ENCODE peak calls at places on chromosomes 11 and 22, in six cellular contexts. V, Y, X, K, O and J are unnamed samples.

GRCh38 chr11:86663741-86664140 is 8.7 kb downstream of the ME3 start:
- DNase-seq in V (no peak), O (no peak), X (no peak), K (no peak), Y (no peak), J (no peak)

GRCh38 chr11:69320756-69321741 is 27.1 kb downstream of the MYEOV start:
- DNase-seq in X (peak), K (no peak), O (no peak), Y (no peak), V (peak), J (no peak)

GRCh38 chr11:59802639-59803176 is 7.9 kb downstream of the MRPL16 start:
- DNase-seq in O (peak), Y (peak), V (peak), K (peak), X (peak), J (peak)

GRCh38 chr11:2653930-2654739 is 45.7 kb downstream of the KCNQ1OT1 start:
- DNase-seq in V (no peak), K (no peak), O (no peak), X (no peak), Y (no peak), J (no peak)

GRCh38 chr11:113867843-113868503 is 7.4 kb downstream of the USP28 start:
- DNase-seq in O (no peak), V (no peak), X (no peak), K (no peak), Y (no peak), J (no peak)

GRCh38 chr11:12765428-12765827 is 91.2 kb downstream of the TEAD1 start:
- DNase-seq in X (no peak), V (no peak), Y (no peak), O (no peak), K (no peak), J (no peak)

GRCh38 chr11:69439127-69439526 is 42.3 kb upstream of the LINC01488 start:
- DNase-seq in V (no peak), K (no peak), X (no peak), O (no peak), Y (peak), J (no peak)

GRCh38 chr11:19730373-19730772 is 17.7 kb downstream of the NAV2 start:
- DNase-seq in X (peak), Y (no peak), K (no peak), V (no peak), O (no peak), J (no peak)

GRCh38 chr11:45348729-45349128 is 62.6 kb upstream of the SYT13 start:
- DNase-seq in V (no peak), K (no peak), X (no peak), Y (no peak), O (no peak), J (no peak)

GRCh38 chr11:72575533-72576170 is 98.6 kb downstream of the PDE2A start:
- DNase-seq in V (no peak), Y (no peak), K (no peak), X (no peak), O (no peak), J (no peak)

GRCh38 chr22:28027453-28028448 is 108.7 kb upstream of the PITPNB start:
- DNase-seq in Y (no peak), K (no peak), O (no peak), V (no peak), X (no peak), J (no peak)

GRCh38 chr11:83610996-83611395 is 324.8 kb upstream of the CCDC90B start:
- DNase-seq in X (peak), K (no peak), Y (no peak), V (peak), O (no peak), J (no peak)

GRCh38 chr11:35216962-35217667 is 78.1 kb downstream of the CD44 start:
- DNase-seq in K (peak), Y (no peak), X (peak), O (no peak), V (no peak), J (no peak)

GRCh38 chr11:65415499-65416340 is 6.9 kb upstream of the NEAT1 start:
- DNase-seq in Y (peak), K (no peak), X (peak), V (no peak), O (no peak), J (no peak)

GRCh38 chr11:73520358-73521061 is 77.4 kb downstream of the FAM168A start:
- DNase-seq in K (no peak), Y (no peak), O (no peak), X (no peak), V (no peak), J (no peak)

GRCh38 chr11:1639102-1639620 is 9.6 kb downstream of the KRTAP5-5 start:
- DNase-seq in K (no peak), Y (no peak), O (no peak), V (no peak), X (no peak), J (no peak)

GRCh38 chr22:50600541-50600940 is at the start of gene MAPK8IP2:
- DNase-seq in K (no peak), Y (peak), X (no peak), V (no peak), O (no peak), J (no peak)

GRCh38 chr11:16791494-16791961 is 53.1 kb downstream of the C11orf58 start:
- DNase-seq in O (peak), Y (no peak), V (peak), X (peak), K (peak), J (peak)

GRCh38 chr11:126375726-126376125 is 20.2 kb downstream of the ST3GAL4 start:
- DNase-seq in V (peak), Y (no peak), K (no peak), O (no peak), X (no peak), J (peak)

GRCh38 chr11:129722529-129722928 is 93.1 kb upstream of the TMEM45B start:
- DNase-seq in K (no peak), V (no peak), Y (no peak), O (no peak), X (no peak), J (no peak)

GRCh38 chr11:116696381-116696941 is 76.3 kb downstream of the BUD13 start:
- DNase-seq in Y (peak), V (peak), O (no peak), K (no peak), X (peak), J (peak)

GRCh38 chr11:130037881-130038601 is 31.7 kb upstream of the APLP2 start:
- DNase-seq in X (peak), K (peak), V (peak), O (no peak), Y (peak), J (peak)

GRCh38 chr11:12330491-12331231 is 46.7 kb upstream of the PARVA start:
- DNase-seq in V (peak), O (no peak), Y (peak), X (peak), K (peak), J (peak)

GRCh38 chr11:35223429-35223828 is 84.5 kb downstream of the CD44 start:
- DNase-seq in Y (peak), K (no peak), X (peak), O (no peak), V (peak), J (peak)

GRCh38 chr11:95661159-95661558 is 128.4 kb downstream of the FAM76B start:
- DNase-seq in O (no peak), Y (no peak), K (no peak), X (peak), V (peak), J (no peak)

GRCh38 chr11:19216709-19217374 is 15.1 kb upstream of the CSRP3 start:
- DNase-seq in Y (no peak), X (no peak), K (peak), V (peak), O (no peak), J (no peak)

GRCh38 chr11:77771135-77771534 is 49.4 kb downstream of the RSF1 start:
- DNase-seq in K (no peak), V (peak), Y (no peak), O (no peak), X (no peak), J (peak)

GRCh38 chr11:126585388-126586302 is 230.2 kb downstream of the ST3GAL4 start:
- DNase-seq in O (no peak), K (peak), V (peak), Y (peak), X (peak), J (peak)

GRCh38 chr11:33000181-33000580 is 15.5 kb upstream of the DEPDC7 start:
- DNase-seq in V (peak), Y (no peak), O (no peak), K (peak), X (peak), J (peak)

GRCh38 chr11:64544616-64545296 is 46.3 kb upstream of the SLC22A12 start:
- DNase-seq in O (no peak), Y (no peak), K (no peak), X (no peak), V (no peak), J (no peak)

GRCh38 chr22:46626911-46627805 is 7.0 kb downstream of the GRAMD4 start:
- DNase-seq in X (no peak), Y (peak), V (no peak), K (peak), O (no peak), J (no peak)

GRCh38 chr22:22097727-22098228 is 115.2 kb upstream of the TOP3B start:
- DNase-seq in O (no peak), X (no peak), V (no peak), K (no peak), Y (no peak), J (no peak)

GRCh38 chr11:64750361-64751054 is 6.6 kb upstream of the RASGRP2 start:
- DNase-seq in X (no peak), K (no peak), V (no peak), O (no peak), Y (no peak), J (no peak)

GRCh38 chr11:11608783-11609232 is 13.0 kb downstream of the GALNT18 start:
- DNase-seq in O (no peak), V (peak), K (peak), X (peak), Y (no peak), J (peak)

GRCh38 chr11:111476366-111476765 is 35.8 kb downstream of the BTG4 start:
- DNase-seq in X (peak), V (peak), O (no peak), Y (no peak), K (peak), J (peak)

GRCh38 chr11:61832207-61832606 is 4.1 kb downstream of the FADS2 start:
- DNase-seq in O (no peak), Y (no peak), V (no peak), K (no peak), X (no peak), J (no peak)
- H3K9ac ChIP-seq in O (no peak), Y (no peak), V (no peak), K (no peak), X (no peak), J (no peak)

DNA sequence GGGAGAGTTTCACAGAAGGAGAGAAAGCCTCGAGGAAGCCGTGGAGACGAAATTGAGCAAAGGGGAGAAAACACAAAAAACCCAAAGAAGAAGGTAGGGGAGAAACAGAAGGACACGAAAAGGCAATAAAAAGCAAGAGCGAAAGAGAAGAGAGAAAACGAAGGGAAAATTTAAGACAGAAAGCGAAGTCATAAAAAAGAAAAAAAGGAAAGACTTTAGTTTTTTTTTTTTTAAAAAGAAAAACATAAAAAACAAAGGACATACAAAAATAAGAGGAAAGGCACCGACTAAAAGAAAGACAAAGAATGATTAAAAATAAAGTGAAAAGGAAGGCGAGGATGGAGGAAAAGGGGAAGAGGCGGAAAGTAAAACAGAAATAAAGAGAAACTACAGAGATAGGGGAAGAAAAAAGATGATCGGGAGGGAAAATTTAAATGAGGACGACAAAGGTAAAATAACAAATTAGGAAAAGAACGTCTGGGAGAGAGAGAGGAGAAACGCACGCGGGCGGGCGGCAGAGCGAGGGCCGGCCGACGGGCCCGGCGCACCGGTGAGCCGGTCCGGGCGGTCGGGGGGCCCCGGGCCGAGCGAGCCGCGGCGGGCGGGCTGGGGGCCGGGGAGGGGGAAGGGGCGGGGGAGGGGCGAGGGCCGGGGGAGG is 455 bp upstream of the TBX1 start:
- DNase-seq in X (peak), O (no peak), K (no peak), V (no peak), Y (peak), J (no peak)
- TF ChIP-seq EZH2 in X (peak), O (no peak), K (no peak), V (peak), Y (peak), J (peak)

GRCh38 chr11:91124363-91124762 is 901.5 kb upstream of the CHORDC1 start:
- DNase-seq in V (no peak), Y (no peak), K (no peak), X (no peak), O (no peak), J (no peak)
- H3K9ac ChIP-seq in V (no peak), Y (no peak), K (no peak), X (no peak), O (no peak), J (no peak)

GRCh38 chr22:25420925-25421904 is 143.3 kb upstream of the GRK3 start:
- DNase-seq in V (no peak), O (no peak), K (no peak), Y (peak), X (peak), J (no peak)
- TF ChIP-seq EZH2 in V (peak), O (no peak), K (peak), Y (peak), X (peak), J (peak)

GRCh38 chr22:37128555-37129281 is 19.2 kb upstream of the TMPRSS6 start:
- DNase-seq in Y (no peak), K (no peak), V (no peak), O (no peak), X (no peak), J (no peak)
- H3K9ac ChIP-seq in Y (no peak), K (no peak), V (no peak), O (no peak), X (no peak), J (no peak)

GRCh38 chr11:107018902-107019493 is 722 bp upstream of the GUCY1A2 start:
- DNase-seq in O (no peak), V (peak), X (peak), K (peak), Y (peak), J (peak)
- TF ChIP-seq EZH2 in O (no peak), V (peak), X (peak), K (peak), Y (no peak), J (no peak)

GRCh38 chr11:67238894-67239794 is 27.1 kb upstream of the GRK2 start:
- DNase-seq in O (no peak), V (no peak), X (peak), Y (peak), K (peak), J (no peak)
- H3K9ac ChIP-seq in O (peak), V (no peak), X (peak), Y (no peak), K (peak), J (peak)

DNA sequence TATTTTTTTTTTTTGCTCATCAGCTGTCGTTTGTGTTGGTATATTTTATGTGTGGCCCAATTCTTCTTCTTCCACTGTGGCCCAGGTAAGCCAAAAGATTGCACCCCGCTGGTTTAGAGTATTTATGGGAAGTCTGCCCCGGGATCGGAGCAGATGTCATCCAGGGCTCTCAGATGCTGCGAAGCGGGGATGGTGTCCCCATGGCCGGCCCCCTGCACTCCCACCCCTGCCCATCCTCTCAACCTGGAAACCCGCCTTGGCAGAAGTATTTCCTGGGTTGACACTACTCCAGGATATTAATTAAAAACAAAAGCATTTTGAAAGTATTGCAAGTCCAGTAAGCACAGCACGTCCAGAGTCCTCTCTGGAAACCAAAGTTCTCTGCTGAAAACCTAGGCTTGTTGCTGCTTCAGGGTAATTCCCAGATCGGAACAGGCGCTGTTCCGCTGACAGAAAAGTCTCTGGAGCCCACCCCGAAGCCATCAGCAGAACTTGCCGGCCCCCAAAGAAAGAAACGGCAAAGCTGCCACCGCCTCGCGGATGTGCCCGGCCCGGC is 833 bp downstream of the SCUBE2 start:
- DNase-seq in K (no peak), V (no peak), O (no peak), X (peak), Y (peak), J (no peak)
- TF ChIP-seq EZH2 in K (no peak), V (no peak), O (no peak), X (no peak), Y (no peak), J (no peak)

DNA sequence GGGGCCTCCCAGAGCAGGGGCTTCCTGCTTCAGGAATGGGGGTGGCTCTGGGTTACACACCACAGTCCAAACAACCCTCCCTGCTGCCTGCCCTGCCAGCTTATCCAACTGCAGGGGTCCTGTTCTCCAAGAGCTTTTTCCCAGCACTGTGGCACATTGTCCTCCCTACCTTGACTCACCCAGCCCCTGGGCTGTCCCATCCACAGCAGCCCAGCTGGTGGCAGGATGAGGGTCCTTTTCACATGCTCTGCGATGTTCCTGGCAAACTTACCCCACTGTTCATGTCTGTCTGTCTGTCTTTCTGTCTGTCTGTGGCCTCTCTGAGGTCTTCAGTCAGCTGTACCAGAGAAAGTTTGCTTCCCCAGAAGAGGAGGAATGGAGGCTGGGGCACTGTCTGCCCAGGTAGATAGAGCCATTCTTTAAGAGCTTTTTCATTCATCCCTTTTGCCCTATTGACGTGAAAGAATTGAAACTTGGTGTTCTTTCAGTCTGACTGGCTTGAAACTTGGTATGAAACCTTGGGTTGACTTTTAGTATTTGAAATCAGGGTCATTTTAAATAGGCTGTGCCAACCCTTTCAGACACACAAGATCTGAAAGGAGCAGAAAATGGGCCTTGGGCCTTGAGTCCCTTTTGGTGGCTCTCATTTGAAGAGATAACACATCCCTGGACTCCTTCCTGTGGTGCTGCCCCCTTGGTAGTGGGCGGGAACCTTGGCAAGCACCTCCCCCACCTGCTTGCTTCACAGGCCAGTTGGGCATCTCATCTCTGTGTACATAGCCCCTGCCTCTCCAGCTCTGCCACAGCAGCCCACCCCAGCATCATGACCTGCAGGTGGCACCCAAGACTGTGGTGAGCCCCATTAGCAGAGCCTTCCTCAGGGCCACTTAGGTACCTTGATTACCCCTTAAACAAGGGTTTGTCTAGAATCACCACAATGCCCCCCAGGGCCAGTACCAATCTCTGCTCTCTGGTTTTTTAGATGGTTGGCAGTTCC is 74.6 kb upstream of the SUSD2 start:
- DNase-seq in V (no peak), X (no peak), Y (peak), O (no peak), K (no peak), J (no peak)
- H3K9ac ChIP-seq in V (no peak), X (peak), Y (no peak), O (no peak), K (no peak), J (no peak)